ENCODE peak calls at places on chromosomes 16 and 17, in four cellular contexts. One of them, this sample, is unnamed.

GRCh38 chr17:2995362-2995761 is 68.0 kb downstream of the OR1D5 start:
- DNase-seq in heart right ventricle: no peak
- DNase-seq in GM12865: no peak
- DNase-seq in AG04449: no peak
- DNase-seq in this sample: no peak

GRCh38 chr16:11359370-11359769 is 14.1 kb downstream of the RMI2 start:
- DNase-seq in heart right ventricle: no peak
- DNase-seq in AG04449: peak
- DNase-seq in GM12865: no peak
- DNase-seq in this sample: peak

GRCh38 chr17:57557793-57558681 is 187.1 kb downstream of the CCDC182 start:
- DNase-seq in heart right ventricle: no peak
- DNase-seq in AG04449: peak
- DNase-seq in GM12865: no peak
- DNase-seq in this sample: no peak

GRCh38 chr17:55420776-55421178 is 858 bp downstream of the MMD start:
- DNase-seq in AG04449: no peak
- DNase-seq in GM12865: peak
- DNase-seq in heart right ventricle: peak
- DNase-seq in this sample: no peak

GRCh38 chr17:76805319-76805718 is 62.9 kb upstream of the MGAT5B start:
- DNase-seq in AG04449: no peak
- DNase-seq in GM12865: no peak
- DNase-seq in heart right ventricle: no peak
- DNase-seq in this sample: no peak

GRCh38 chr17:4585203-4585939 is 1.0 kb downstream of the SMTNL2 start:
- DNase-seq in heart right ventricle: no peak
- DNase-seq in GM12865: no peak
- DNase-seq in AG04449: no peak
- DNase-seq in this sample: no peak

GRCh38 chr16:30053376-30054015 is 12.1 kb upstream of the ALDOA start:
- DNase-seq in AG04449: no peak
- DNase-seq in heart right ventricle: no peak
- DNase-seq in GM12865: no peak
- DNase-seq in this sample: no peak

GRCh38 chr17:58232707-58233156 is 5.7 kb upstream of the LPO start:
- DNase-seq in heart right ventricle: no peak
- DNase-seq in AG04449: peak
- DNase-seq in GM12865: peak
- DNase-seq in this sample: peak

GRCh38 chr16:82636485-82636884 is 9.7 kb downstream of the CDH13 start:
- DNase-seq in GM12865: no peak
- DNase-seq in heart right ventricle: no peak
- DNase-seq in AG04449: no peak
- DNase-seq in this sample: no peak

GRCh38 chr17:75996665-75997590 is 3.7 kb upstream of the CDK3 start:
- DNase-seq in AG04449: no peak
- DNase-seq in heart right ventricle: peak
- DNase-seq in GM12865: peak
- DNase-seq in this sample: no peak

GRCh38 chr17:10807704-10808128 is 3.8 kb upstream of the TMEM238L start:
- DNase-seq in GM12865: no peak
- DNase-seq in heart right ventricle: no peak
- DNase-seq in AG04449: no peak
- DNase-seq in this sample: no peak

GRCh38 chr17:66900126-66901010 is 64.1 kb upstream of the CACNG4 start:
- DNase-seq in AG04449: no peak
- DNase-seq in heart right ventricle: no peak
- DNase-seq in GM12865: no peak
- DNase-seq in this sample: no peak

GRCh38 chr17:61670691-61671090 is 79.7 kb upstream of the NACA2 start:
- DNase-seq in heart right ventricle: no peak
- DNase-seq in GM12865: no peak
- DNase-seq in AG04449: no peak
- DNase-seq in this sample: no peak

GRCh38 chr16:81275064-81275532 is 36.6 kb downstream of the BCO1 start:
- DNase-seq in AG04449: no peak
- DNase-seq in GM12865: no peak
- DNase-seq in heart right ventricle: no peak
- DNase-seq in this sample: no peak

GRCh38 chr16:4505356-4506153 is 29.4 kb downstream of the HMOX2 start:
- DNase-seq in GM12865: peak
- DNase-seq in heart right ventricle: no peak
- DNase-seq in AG04449: no peak
- DNase-seq in this sample: no peak

GRCh38 chr16:58346831-58347371 is 45.4 kb upstream of the GINS3 start:
- DNase-seq in heart right ventricle: no peak
- DNase-seq in AG04449: no peak
- DNase-seq in GM12865: no peak
- DNase-seq in this sample: no peak

GRCh38 chr17:49566668-49567071 is 9.0 kb upstream of the NXPH3 start:
- DNase-seq in GM12865: no peak
- DNase-seq in heart right ventricle: no peak
- DNase-seq in AG04449: no peak
- DNase-seq in this sample: no peak

GRCh38 chr17:78395186-78395585 is 16.7 kb downstream of the PGS1 start:
- DNase-seq in heart right ventricle: no peak
- DNase-seq in AG04449: no peak
- DNase-seq in GM12865: no peak
- DNase-seq in this sample: no peak

GRCh38 chr17:36939059-36939943 is 2.0 kb downstream of the LHX1 start:
- DNase-seq in heart right ventricle: no peak
- DNase-seq in AG04449: no peak
- DNase-seq in GM12865: no peak
- DNase-seq in this sample: no peak

GRCh38 chr17:67055811-67056745 is 11.7 kb downstream of the CACNG1 start:
- DNase-seq in AG04449: no peak
- DNase-seq in GM12865: no peak
- DNase-seq in heart right ventricle: no peak
- DNase-seq in this sample: no peak

GRCh38 chr17:75654176-75654575 is 12.8 kb downstream of the RECQL5 start:
- DNase-seq in AG04449: no peak
- DNase-seq in heart right ventricle: no peak
- DNase-seq in GM12865: no peak
- DNase-seq in this sample: no peak

GRCh38 chr17:17648762-17649161 is 32.5 kb upstream of the RAI1 start:
- DNase-seq in GM12865: no peak
- DNase-seq in heart right ventricle: no peak
- DNase-seq in AG04449: no peak
- DNase-seq in this sample: no peak

GRCh38 chr17:53687324-53687723 is 135.4 kb upstream of the KIF2B start:
- DNase-seq in AG04449: no peak
- DNase-seq in GM12865: no peak
- DNase-seq in heart right ventricle: no peak
- DNase-seq in this sample: no peak

GRCh38 chr16:30786936-30787612 is at the start of gene ZNF629:
- DNase-seq in GM12865: no peak
- DNase-seq in AG04449: no peak
- DNase-seq in heart right ventricle: peak
- DNase-seq in this sample: no peak

GRCh38 chr16:78060787-78061186 is 38.4 kb downstream of the CLEC3A start:
- DNase-seq in heart right ventricle: no peak
- DNase-seq in AG04449: no peak
- DNase-seq in GM12865: no peak
- DNase-seq in this sample: no peak

GRCh38 chr17:48795444-48796162 is 21.4 kb downstream of the TTLL6 start:
- DNase-seq in heart right ventricle: no peak
- DNase-seq in AG04449: peak
- DNase-seq in GM12865: no peak
- DNase-seq in this sample: no peak

GRCh38 chr17:58136669-58137279 is 11.4 kb upstream of the OR4D1 start:
- DNase-seq in heart right ventricle: no peak
- DNase-seq in AG04449: no peak
- DNase-seq in GM12865: no peak
- DNase-seq in this sample: no peak

GRCh38 chr17:61713035-61713434 is 122.0 kb upstream of the NACA2 start:
- DNase-seq in GM12865: no peak
- DNase-seq in AG04449: no peak
- DNase-seq in heart right ventricle: no peak
- DNase-seq in this sample: no peak

GRCh38 chr16:67406628-67407027 is 9.6 kb downstream of the ZDHHC1 start:
- DNase-seq in GM12865: no peak
- DNase-seq in AG04449: peak
- DNase-seq in heart right ventricle: no peak
- DNase-seq in this sample: peak

GRCh38 chr17:17134051-17134951 is 71.8 kb downstream of the PLD6 start:
- DNase-seq in GM12865: no peak
- DNase-seq in AG04449: no peak
- DNase-seq in heart right ventricle: no peak
- DNase-seq in this sample: no peak

GRCh38 chr16:9186061-9186460 is 94.6 kb downstream of the HAPSTR1 start:
- DNase-seq in AG04449: no peak
- DNase-seq in GM12865: no peak
- DNase-seq in heart right ventricle: no peak
- DNase-seq in this sample: no peak

GRCh38 chr17:37607637-37608368 is 1.4 kb downstream of the SYNRG start:
- DNase-seq in heart right ventricle: no peak
- DNase-seq in AG04449: no peak
- DNase-seq in GM12865: peak
- DNase-seq in this sample: no peak

DNA sequence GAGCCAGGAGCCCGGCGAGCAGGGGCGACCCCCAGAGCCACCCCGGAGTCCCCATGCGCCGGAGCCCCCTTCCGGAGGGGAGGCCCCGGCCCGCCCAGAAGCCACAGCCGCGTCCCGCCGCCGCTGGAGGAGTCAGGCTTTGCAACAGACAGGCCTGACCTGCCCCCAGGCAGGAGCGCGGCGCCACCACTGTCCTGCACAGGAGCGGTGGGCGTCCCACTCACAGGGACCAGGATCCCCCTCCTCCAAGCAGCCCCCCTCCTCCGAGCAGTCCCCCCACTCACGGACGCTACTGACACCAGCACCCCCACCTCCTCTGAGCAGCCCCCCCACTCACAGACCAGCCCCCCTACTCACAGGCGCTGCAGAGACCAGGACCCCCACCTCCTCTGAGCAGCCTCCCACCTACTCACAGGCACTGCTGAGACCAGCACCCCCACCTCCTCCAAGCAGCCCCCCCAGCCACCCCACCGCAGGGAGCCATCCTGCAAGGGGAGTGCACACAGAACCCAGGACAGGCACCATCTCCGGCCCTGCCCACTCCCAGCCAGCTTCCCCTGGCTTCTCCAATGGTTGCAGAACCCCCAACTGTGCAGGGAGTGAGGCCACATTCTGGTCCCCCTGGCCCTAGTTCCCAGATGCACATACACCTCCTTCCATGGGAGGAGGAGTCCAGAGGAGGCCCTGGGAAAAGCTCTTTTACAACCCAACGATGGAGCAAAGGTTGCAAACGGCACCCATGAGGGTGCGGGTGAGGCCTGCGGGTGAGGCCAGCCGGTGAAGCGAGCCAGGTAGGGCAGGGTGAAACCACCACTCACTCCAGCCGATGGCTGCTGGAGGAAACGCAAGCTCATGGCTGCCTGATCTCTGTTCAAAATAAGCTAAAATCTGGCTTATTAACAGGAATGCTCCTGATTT is 69.9 kb downstream of the ABR start:
- DNase-seq in heart right ventricle: no peak
- DNase-seq in AG04449: no peak
- DNase-seq in GM12865: peak
- DNase-seq in this sample: no peak
- H3K4me3 ChIP-seq in heart right ventricle: peak
- H3K4me3 ChIP-seq in AG04449: peak
- H3K4me3 ChIP-seq in GM12865: peak
- H3K4me3 ChIP-seq in this sample: peak

DNA sequence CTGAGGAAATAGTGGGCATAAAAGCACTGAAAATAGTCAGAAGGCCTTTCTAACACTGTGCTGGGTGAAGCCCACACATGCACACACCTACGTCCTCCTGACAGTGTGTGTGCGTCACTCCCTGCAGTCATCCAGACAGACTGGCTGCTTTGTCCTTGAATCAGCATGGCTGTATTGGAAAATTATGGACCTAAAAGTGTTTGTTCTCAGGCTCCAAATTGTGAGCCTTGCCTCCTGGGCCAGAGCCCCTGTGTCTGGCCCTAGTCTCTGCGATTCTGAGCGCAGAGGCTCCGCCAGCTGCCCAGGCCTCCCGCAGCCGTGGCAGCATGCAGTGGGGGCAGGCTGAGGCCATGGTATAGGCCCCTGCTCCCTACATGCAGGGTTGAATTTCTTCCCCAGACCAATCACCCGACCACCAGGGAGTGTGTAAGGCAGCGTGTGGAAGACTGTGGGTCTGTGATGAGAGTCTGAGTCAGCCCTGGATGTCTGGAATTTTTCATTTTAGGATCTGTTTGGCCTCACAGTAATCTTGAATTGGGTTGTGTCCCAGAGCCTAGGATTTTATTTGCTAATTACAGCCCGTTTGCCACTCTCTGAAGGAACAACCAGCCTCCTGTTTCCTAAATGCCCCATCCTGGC is 166.8 kb downstream of the LGALS9B start:
- DNase-seq in AG04449: peak
- DNase-seq in GM12865: no peak
- DNase-seq in heart right ventricle: no peak
- DNase-seq in this sample: peak
- H3K4me3 ChIP-seq in AG04449: no peak
- H3K4me3 ChIP-seq in GM12865: no peak
- H3K4me3 ChIP-seq in heart right ventricle: no peak
- H3K4me3 ChIP-seq in this sample: no peak

DNA sequence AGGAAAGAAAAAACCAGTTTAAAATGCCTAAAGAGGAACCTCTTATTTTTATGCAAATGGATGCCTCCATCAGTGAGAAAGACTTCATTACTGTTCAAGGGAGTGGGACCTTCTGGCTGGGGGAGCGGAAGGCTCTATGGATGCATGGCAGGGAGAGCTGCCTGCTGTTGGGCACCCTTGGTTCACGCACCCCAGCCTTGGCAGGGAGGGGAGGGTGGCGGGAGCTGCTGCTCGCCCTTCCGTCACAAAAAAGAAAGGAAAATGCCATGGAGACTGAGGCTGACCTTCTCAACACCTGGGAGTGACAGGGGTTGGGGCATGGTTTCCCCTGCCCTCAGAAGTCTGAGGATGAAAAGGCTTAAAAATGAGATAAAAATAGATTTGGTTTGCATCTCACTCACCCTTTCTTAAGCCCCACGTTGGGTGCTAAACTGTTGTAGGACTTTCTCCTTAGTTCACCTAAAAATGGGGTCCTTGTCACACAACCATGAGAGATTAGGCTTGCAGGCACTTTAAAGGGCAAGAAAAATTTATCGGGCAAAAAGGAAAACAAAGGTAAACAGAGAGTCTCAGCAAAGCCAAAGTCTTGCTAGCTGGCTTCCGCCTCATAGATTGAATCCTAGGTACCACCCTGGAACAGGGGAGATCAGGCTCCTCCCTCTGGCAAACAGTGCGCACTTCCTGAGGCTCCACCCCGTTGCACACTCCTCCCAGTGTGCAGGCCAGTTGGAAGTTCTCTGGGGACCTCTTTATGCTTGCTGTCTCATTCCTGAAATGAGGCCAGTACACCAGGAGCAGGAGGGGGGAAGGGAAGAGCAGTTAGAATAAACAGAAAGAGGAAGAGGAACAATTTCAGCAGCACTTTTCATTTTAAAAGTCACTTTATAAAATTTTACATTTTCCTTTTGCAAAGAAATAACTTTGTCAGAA is 31.6 kb downstream of the PHKB start:
- DNase-seq in GM12865: peak
- DNase-seq in AG04449: no peak
- DNase-seq in heart right ventricle: peak
- DNase-seq in this sample: peak
- H3K4me3 ChIP-seq in GM12865: peak
- H3K4me3 ChIP-seq in AG04449: no peak
- H3K4me3 ChIP-seq in heart right ventricle: peak
- H3K4me3 ChIP-seq in this sample: no peak

GRCh38 chr16:73399997-73400396 is 352.1 kb upstream of the ZFHX3 start:
- DNase-seq in AG04449: no peak
- DNase-seq in heart right ventricle: no peak
- DNase-seq in GM12865: no peak
- DNase-seq in this sample: no peak
- H3K4me3 ChIP-seq in AG04449: no peak
- H3K4me3 ChIP-seq in heart right ventricle: no peak
- H3K4me3 ChIP-seq in GM12865: no peak
- H3K4me3 ChIP-seq in this sample: no peak

This sample was measured in skeletal muscle cell.